ENCODE peak calls at places on chromosomes 5 and 9, in eight cellular contexts. F is left lung, H is ovary, G is WERI-Rb-1, B is astrocyte of the cerebellum, O is A549, W is Panc1, I is fibroblast of mammary gland. Q is an unnamed sample.
A peak's percentile ranks its signal among the peaks of the same experiment; 100 is the strongest.

GRCh38 chr9:82939451-82939850 is 123.5 kb downstream of the RASEF start:
- DNase-seq in F (peak; percentile 42), H (no peak), G (no peak), B (no peak), O (peak; percentile 30), W (no peak), I (no peak), Q (no peak)

GRCh38 chr5:132228241-132229035 is 785 bp upstream of the P4HA2 start:
- DNase-seq in F (peak; percentile 26), H (no peak), G (peak; percentile 6), B (no peak), O (peak; percentile 44), W (no peak), I (no peak), Q (no peak)

GRCh38 chr5:117761190-117761589 is 1186.6 kb upstream of the SEMA6A start:
- DNase-seq in F (no peak), H (no peak), G (no peak), B (no peak), O (no peak), W (no peak), I (no peak), Q (no peak)

GRCh38 chr9:124256517-124257069 is 1.2 kb upstream of the NEK6 start:
- DNase-seq in F (peak; percentile 40), H (no peak), G (no peak), B (peak; percentile 93), O (no peak), W (no peak), I (peak; percentile 80), Q (peak; percentile 94)

GRCh38 chr5:95857185-95857945 is 34.8 kb upstream of the GLRX start:
- DNase-seq in F (peak; percentile 68), H (peak; percentile 83), G (no peak), B (peak; percentile 33), O (no peak), W (no peak), I (peak; percentile 97), Q (peak; percentile 80)

GRCh38 chr9:31089822-31090221 is 1294.6 kb upstream of the ACO1 start:
- DNase-seq in F (no peak), H (no peak), G (no peak), B (peak; percentile 38), O (no peak), W (no peak), I (peak; percentile 12), Q (peak; percentile 80)

GRCh38 chr9:17171309-17172094 is 36.7 kb downstream of the CNTLN start:
- DNase-seq in F (no peak), H (no peak), G (no peak), B (no peak), O (no peak), W (no peak), I (no peak), Q (no peak)

GRCh38 chr9:110282023-110282766 is 25.9 kb upstream of the TXN start:
- DNase-seq in F (no peak), H (no peak), G (no peak), B (peak; percentile 33), O (no peak), W (no peak), I (no peak), Q (peak; percentile 10)

GRCh38 chr9:130990362-130991226 is 18.4 kb upstream of the LAMC3 start:
- DNase-seq in F (no peak), H (no peak), G (no peak), B (no peak), O (no peak), W (no peak), I (no peak), Q (no peak)

GRCh38 chr5:146291421-146292074 is 47.1 kb upstream of the POU4F3 start:
- DNase-seq in F (no peak), H (no peak), G (peak; percentile 26), B (peak; percentile 42), O (peak; percentile 63), W (peak; percentile 12), I (peak; percentile 62), Q (peak; percentile 51)

GRCh38 chr9:35342221-35342620 is 147.7 kb upstream of the RUSC2 start:
- DNase-seq in F (no peak), H (no peak), G (no peak), B (no peak), O (no peak), W (no peak), I (peak; percentile 65), Q (no peak)

GRCh38 chr9:37602817-37603216 is 10.4 kb upstream of the TOMM5 start:
- DNase-seq in F (peak; percentile 35), H (no peak), G (no peak), B (no peak), O (no peak), W (no peak), I (peak; percentile 54), Q (no peak)

GRCh38 chr5:157143127-157143959 is 678 bp upstream of the MED7 start:
- DNase-seq in F (peak; percentile 47), H (peak; percentile 41), G (peak; percentile 41), B (peak; percentile 32), O (peak; percentile 84), W (peak; percentile 12), I (peak; percentile 10), Q (peak; percentile 38)

GRCh38 chr9:116585896-116586295 is 101.2 kb upstream of the TRIM32 start:
- DNase-seq in F (no peak), H (no peak), G (no peak), B (no peak), O (no peak), W (no peak), I (no peak), Q (no peak)

GRCh38 chr5:17315710-17316221 is 98.3 kb downstream of the BASP1 start:
- DNase-seq in F (no peak), H (no peak), G (no peak), B (peak; percentile 5), O (no peak), W (no peak), I (peak; percentile 91), Q (peak; percentile 55)

GRCh38 chr5:38465702-38466443 is 90.6 kb downstream of the LIFR start:
- DNase-seq in F (no peak), H (no peak), G (no peak), B (no peak), O (no peak), W (no peak), I (no peak), Q (no peak)

GRCh38 chr5:38468202-38468656 is 88.2 kb downstream of the LIFR start:
- DNase-seq in F (no peak), H (peak; percentile 74), G (no peak), B (peak; percentile 86), O (peak; percentile 81), W (peak; percentile 94), I (peak; percentile 97), Q (peak; percentile 92)

GRCh38 chr5:38465045-38465444 is 91.4 kb downstream of the LIFR start:
- DNase-seq in F (no peak), H (no peak), G (no peak), B (no peak), O (no peak), W (no peak), I (peak; percentile 92), Q (no peak)

GRCh38 chr5:38467353-38468040 is 88.9 kb downstream of the LIFR start:
- DNase-seq in F (peak; percentile 51), H (peak; percentile 85), G (no peak), B (no peak), O (no peak), W (no peak), I (peak; percentile 59), Q (peak; percentile 53)

DNA sequence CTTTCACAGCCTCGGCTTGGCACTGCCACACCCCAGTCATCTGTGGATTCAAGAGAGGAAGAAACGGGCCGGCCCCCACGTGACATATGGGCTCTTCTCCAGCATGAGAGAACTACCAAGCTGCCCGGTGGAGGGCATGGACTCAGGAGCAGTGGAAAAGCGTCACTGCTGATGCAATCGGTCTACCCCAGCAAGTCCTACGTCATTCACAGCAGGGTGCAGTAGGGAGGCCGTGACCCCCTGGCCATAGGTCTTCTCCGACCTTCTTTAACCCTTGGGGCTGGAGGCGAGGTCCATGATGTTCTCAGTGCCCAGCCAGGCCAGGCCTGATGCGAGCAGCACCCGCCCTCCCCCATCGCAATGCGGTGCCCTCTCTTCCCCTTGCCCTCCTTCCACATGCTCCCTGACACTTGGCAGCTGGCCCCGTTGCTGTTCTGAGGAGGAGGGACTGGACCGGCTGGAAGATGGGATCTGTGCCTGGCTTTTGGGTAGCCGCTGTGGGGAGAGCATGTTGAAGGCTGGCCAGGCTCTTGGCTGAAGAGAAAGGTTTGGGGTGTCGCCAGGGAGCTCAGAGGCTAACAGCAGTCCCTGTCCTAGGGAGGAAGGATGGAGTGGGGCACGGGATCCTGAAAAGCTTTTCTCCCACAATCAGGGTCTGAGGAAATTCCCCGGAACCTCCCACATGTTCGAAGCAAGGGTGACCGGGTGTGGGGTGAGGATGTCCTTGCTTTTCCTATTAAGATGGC is 89.8 kb downstream of the LIFR start:
- DNase-seq in F (no peak), H (peak; percentile 95), G (no peak), B (no peak), O (no peak), W (no peak), I (peak; percentile 95), Q (peak; percentile 65)
- H3K4me3 ChIP-seq in F (no peak overlapping the region), H (no peak overlapping the region), G (no peak overlapping the region), B (no peak overlapping the region), O (no peak overlapping the region), W (no peak overlapping the region), I (no peak overlapping the region), Q (no peak overlapping the region)

GRCh38 chr9:128587453-128587852 is 35.1 kb downstream of the SPTAN1 start:
- DNase-seq in F (no peak), H (no peak), G (no peak), B (no peak), O (no peak), W (no peak), I (no peak), Q (no peak)

GRCh38 chr9:128588581-128589233 is 36.3 kb downstream of the SPTAN1 start:
- DNase-seq in F (no peak), H (no peak), G (no peak), B (no peak), O (no peak), W (no peak), I (no peak), Q (no peak)

GRCh38 chr9:128595471-128595870 is 43.1 kb downstream of the SPTAN1 start:
- DNase-seq in F (no peak), H (no peak), G (no peak), B (no peak), O (no peak), W (no peak), I (no peak), Q (no peak)

GRCh38 chr9:128593856-128594255 is 41.5 kb downstream of the SPTAN1 start:
- DNase-seq in F (no peak), H (no peak), G (no peak), B (no peak), O (no peak), W (no peak), I (no peak), Q (no peak)

GRCh38 chr9:128593039-128593438 is 40.7 kb downstream of the SPTAN1 start:
- DNase-seq in F (no peak), H (no peak), G (no peak), B (no peak), O (no peak), W (no peak), I (no peak), Q (no peak)
- TF ChIP-seq CTCF in F (no peak), H (no peak), G (no peak), B (no peak), O (no peak), W (no peak), I (no peak), Q (no peak)

GRCh38 chr5:83029-83428 is 8.9 kb upstream of the PLEKHG4B start:
- DNase-seq in F (no peak), H (no peak), G (no peak), B (no peak), O (no peak), W (no peak), I (no peak), Q (no peak)
- H3K4me3 ChIP-seq in F (no peak overlapping the region), H (no peak overlapping the region), G (no peak overlapping the region), B (no peak overlapping the region), O (no peak overlapping the region), W (no peak overlapping the region), I (no peak overlapping the region), Q (no peak overlapping the region)

GRCh38 chr5:155700333-155700732 is 626.6 kb upstream of the SGCD start:
- DNase-seq in F (no peak), H (no peak), G (peak; percentile 16), B (no peak), O (no peak), W (no peak), I (no peak), Q (no peak)
- TF ChIP-seq CTCF in F (no peak), H (no peak), G (peak; percentile 45), B (peak; percentile 13), O (peak; percentile 41), W (peak; percentile 15), I (no peak), Q (no peak)

Q was measured in astrocyte of the spinal cord.